ENCODE peak calls at places on chromosomes 3 and 15, in nine cellular contexts. G is small intestine; Y is fibroblast of villous mesenchyme; T is mesothelial cell of epicardium; Q is effector CD8-positive, alpha-beta T cell; P is NCI-H1092; Z is RCC 7860; U is NCI-H1105 treated with DMSO at 0.1 percent for 48 hours; H is MV-4-11. E is an unnamed sample.

GRCh38 chr3:43473737-43474136 is 148.1 kb downstream of the ANO10 start:
- DNase-seq in G (no peak), Y (no peak), T (no peak), Q (no peak), P (no peak), Z (no peak), U (no peak), H (no peak), E (no peak)

GRCh38 chr15:78932216-78932808 is 12.5 kb downstream of the CTSH start:
- DNase-seq in G (no peak), Y (no peak), T (no peak), Q (no peak), P (no peak), Z (no peak), U (no peak), H (no peak), E (no peak)

GRCh38 chr15:87649175-87649574 is 607.4 kb downstream of the NTRK3 start:
- DNase-seq in G (no peak), Y (no peak), T (no peak), Q (no peak), P (no peak), Z (no peak), U (no peak), H (no peak), E (no peak)

GRCh38 chr3:149270180-149270579 is 48.6 kb upstream of the CP start:
- DNase-seq in G (no peak), Y (no peak), T (no peak), Q (no peak), P (no peak), Z (no peak), U (no peak), H (no peak), E (no peak)

GRCh38 chr3:13318626-13319470 is 101.3 kb downstream of the NUP210 start:
- DNase-seq in G (no peak), Y (no peak), T (no peak), Q (no peak), P (no peak), Z (no peak), U (no peak), H (no peak), E (no peak)

GRCh38 chr3:185927501-185928200 is 10.2 kb downstream of the TRA2B start:
- DNase-seq in G (no peak), Y (no peak), T (no peak), Q (no peak), P (no peak), Z (no peak), U (no peak), H (no peak), E (no peak)

GRCh38 chr3:48256557-48256956 is 15.7 kb downstream of the ZNF589 start:
- DNase-seq in G (no peak), Y (no peak), T (no peak), Q (no peak), P (no peak), Z (no peak), U (no peak), H (no peak), E (no peak)

GRCh38 chr15:99466701-99467337 is 99.0 kb upstream of the MEF2A start:
- DNase-seq in G (no peak), Y (peak; percentile 62), T (no peak), Q (no peak), P (no peak), Z (no peak), U (no peak), H (peak; percentile 78), E (no peak)

GRCh38 chr3:31356941-31357340 is 175.8 kb upstream of the STT3B start:
- DNase-seq in G (no peak), Y (no peak), T (no peak), Q (no peak), P (no peak), Z (no peak), U (no peak), H (peak; percentile 8), E (peak; percentile 6)

GRCh38 chr15:74727727-74728126 is 2.4 kb upstream of the CYP1A1 start:
- DNase-seq in G (no peak), Y (no peak), T (no peak), Q (no peak), P (no peak), Z (no peak), U (peak; percentile 0), H (no peak), E (no peak)

GRCh38 chr3:15714448-15714847 is 83.3 kb downstream of the ANKRD28 start:
- DNase-seq in G (no peak), Y (no peak), T (no peak), Q (no peak), P (no peak), Z (peak; percentile 13), U (no peak), H (no peak), E (peak; percentile 7)